ENCODE peak calls at places on chromosomes 4 and X, in seven cellular contexts. E is activated T-helper 1 cell treated with Interleukin-2 at 50 U/mL for 16 hours; K is NCI-H748 treated with DMSO at 0.1 percent for 48 hours; I is AG08396; O is stimulated activated CD4-positive, alpha-beta T cell treated with anti-CD3 and anti-CD28 coated beads, Interleukin-4, amount 100 ng/mL, for 24 hours; X is Right ventricle myocardium inferior; D is dermis microvascular lymphatic vessel endothelial cell. W is an unnamed sample.

GRCh38 chr4:76011700-76012387 is 4.5 kb upstream of the CXCL9 start:
- DNase-seq in E (no peak), K (no peak), I (peak), O (no peak), X (peak), D (no peak), W (no peak)

GRCh38 chr4:77001907-77002306 is 52.4 kb downstream of the SEPTIN11 start:
- DNase-seq in E (no peak), K (no peak), I (no peak), O (no peak), X (no peak), D (peak), W (peak)

GRCh38 chrX:133215747-133216146 is 2.4 kb downstream of the TFDP3 start:
- DNase-seq in E (no peak), K (peak), I (peak), O (no peak), X (no peak), D (no peak), W (peak)

GRCh38 chr4:186900232-186900900 is 176.7 kb upstream of the FAT1 start:
- DNase-seq in E (no peak), K (no peak), I (peak), O (no peak), X (no peak), D (no peak), W (no peak)

GRCh38 chr4:90120037-90120436 is 7.2 kb upstream of the CCSER1 start:
- DNase-seq in E (no peak), K (no peak), I (no peak), O (no peak), X (no peak), D (no peak), W (peak)

GRCh38 chr4:21113496-21114213 is 413.4 kb downstream of the PACRGL start:
- DNase-seq in E (no peak), K (no peak), I (no peak), O (no peak), X (no peak), D (no peak), W (no peak)

GRCh38 chr4:98577956-98578355 is 80.5 kb downstream of the TSPAN5 start:
- DNase-seq in E (no peak), K (no peak), I (no peak), O (no peak), X (no peak), D (no peak), W (no peak)

GRCh38 chrX:67004451-67004850 is 365.6 kb upstream of the EDA2R start:
- DNase-seq in E (no peak), K (no peak), I (no peak), O (no peak), X (no peak), D (no peak), W (no peak)

GRCh38 chr4:73740353-73740778 is at the start of gene CXCL8:
- DNase-seq in E (no peak), K (peak), I (peak), O (no peak), X (peak), D (peak), W (peak)

GRCh38 chr4:113008726-113009125 is 40.7 kb upstream of the ANK2 start:
- DNase-seq in E (no peak), K (no peak), I (no peak), O (no peak), X (no peak), D (no peak), W (peak)

GRCh38 chr4:41653523-41653922 is 95.0 kb downstream of the PHOX2B start:
- DNase-seq in E (no peak), K (no peak), I (no peak), O (no peak), X (no peak), D (no peak), W (no peak)